ENCODE peak calls at places on chromosomes 5 and 9, in ten cellular contexts. J is GM23338; U is ovary; M is adipocyte; O is heart left ventricle; G is kidney epithelial cell; D is CD8-positive, alpha-beta T cell; L is aorta; N is stomach; H is BJ. R is an unnamed sample.

GRCh38 chr9:88811511-88811910 is 179.8 kb upstream of the S1PR3 start:
- DNase-seq in U (no peak), J (no peak), G (no peak), H (no peak), N (no peak), D (no peak), O (no peak), L (no peak), M (no peak), R (no peak)

GRCh38 chr9:137245450-137246421 is 4.6 kb downstream of the TUBB4B start:
- DNase-seq in G (no peak), L (no peak), D (no peak), N (no peak), J (no peak), O (no peak), H (no peak), U (no peak), M (no peak), R (no peak)

GRCh38 chr5:157215826-157216167 is 35.2 kb downstream of the ITK start:
- DNase-seq in J (no peak), U (no peak), L (no peak), O (no peak), G (no peak), N (no peak), M (no peak), H (no peak), D (no peak), R (no peak)

GRCh38 chr9:123061216-123061615 is 27.7 kb downstream of the GPR21 start:
- DNase-seq in J (no peak), U (no peak), M (no peak), L (no peak), H (no peak), G (no peak), D (no peak), N (no peak), O (no peak), R (no peak)

GRCh38 chr9:34382054-34382453 is 5.4 kb upstream of the MYORG start:
- DNase-seq in H (no peak), D (no peak), O (no peak), L (no peak), U (no peak), N (no peak), G (no peak), J (no peak), M (no peak), R (no peak)

GRCh38 chr9:6194934-6195333 is 20.7 kb upstream of the IL33 start:
- DNase-seq in H (no peak), D (no peak), N (no peak), L (no peak), O (no peak), G (no peak), J (peak; percentile 38), U (no peak), M (no peak), R (no peak)

GRCh38 chr5:154107729-154108128 is 69.0 kb downstream of the MFAP3 start:
- DNase-seq in J (peak; percentile 94), G (no peak), H (no peak), D (no peak), N (no peak), M (no peak), L (no peak), U (no peak), O (no peak), R (no peak)

GRCh38 chr5:150618588-150619281 is 21.7 kb upstream of the SYNPO start:
- DNase-seq in L (peak; percentile 71), M (no peak), O (peak; percentile 63), G (peak; percentile 75), J (no peak), D (no peak), U (peak; percentile 48), H (no peak), N (no peak), R (no peak)

GRCh38 chr5:51373880-51374523 is 9.2 kb upstream of the ISL1 start:
- DNase-seq in L (no peak), M (no peak), N (no peak), D (no peak), G (no peak), O (no peak), H (no peak), U (no peak), J (no peak), R (no peak)

GRCh38 chr5:180314106-180314505 is 22.2 kb upstream of the MAPK9 start:
- DNase-seq in L (no peak), J (peak; percentile 82), N (no peak), O (no peak), D (no peak), H (no peak), U (no peak), M (no peak), G (no peak), R (no peak)
- H3K36me3 ChIP-seq in L (no peaks in the 10 kb centered on the region), J (peaks cover 39% of the 10 kb centered on the region), N (peaks cover 25% of the 10 kb centered on the region), O (no peaks in the 10 kb centered on the region), D (no peaks in the 10 kb centered on the region), H (no peaks in the 10 kb centered on the region), U (no peaks in the 10 kb centered on the region), M (peaks cover 59% of the 10 kb centered on the region), G (no peaks in the 10 kb centered on the region), R (no peaks in the 10 kb centered on the region)

GRCh38 chr9:133768371-133768858 is 30.3 kb upstream of the SARDH start:
- DNase-seq in G (no peak), U (no peak), O (no peak), N (peak; percentile 21), J (no peak), M (no peak), D (no peak), L (no peak), H (no peak), R (no peak)
- H3K36me3 ChIP-seq in G (peaks cover 7% of the 10 kb centered on the region), U (no peaks in the 10 kb centered on the region), O (peaks cover 33% of the 10 kb centered on the region), N (peaks cover 87% of the 10 kb centered on the region), J (no peaks in the 10 kb centered on the region), M (peaks cover 29% of the 10 kb centered on the region), D (no peaks in the 10 kb centered on the region), L (no peaks in the 10 kb centered on the region), H (peaks cover 31% of the 10 kb centered on the region), R (peaks cover 10% of the 10 kb centered on the region)

GRCh38 chr9:134046894-134047681 is 20.7 kb downstream of the BRD3 start:
- DNase-seq in U (no peak), O (no peak), D (no peak), L (no peak), H (no peak), N (peak; percentile 62), J (no peak), G (no peak), M (no peak), R (no peak)

GRCh38 chr9:134044944-134045343 is 19.7 kb downstream of the BRD3OS start:
- DNase-seq in U (no peak), H (no peak), M (no peak), O (no peak), G (no peak), N (no peak), L (no peak), D (no peak), J (no peak), R (no peak)

GRCh38 chr9:134043531-134043988 is 18.3 kb downstream of the BRD3OS start:
- DNase-seq in U (no peak), N (no peak), O (no peak), J (no peak), L (no peak), H (no peak), G (no peak), M (no peak), D (no peak), R (no peak)

GRCh38 chr9:134047868-134048581 is 19.8 kb downstream of the BRD3 start:
- DNase-seq in U (no peak), M (no peak), O (no peak), H (no peak), G (no peak), L (no peak), N (no peak), J (no peak), D (no peak), R (no peak)

GRCh38 chr9:134045841-134046544 is 20.7 kb downstream of the BRD3OS start:
- DNase-seq in O (no peak), M (no peak), J (no peak), N (no peak), H (no peak), L (no peak), G (no peak), U (no peak), D (no peak), R (no peak)
- H3K36me3 ChIP-seq in O (peaks cover 90% of the 10 kb centered on the region), M (peaks cover 68% of the 10 kb centered on the region), J (peaks cover 10% of the 10 kb centered on the region), N (peaks cover 99% of the 10 kb centered on the region), H (peaks cover 49% of the 10 kb centered on the region), L (peaks cover 2% of the 10 kb centered on the region), G (peaks cover 4% of the 10 kb centered on the region), U (no peaks in the 10 kb centered on the region), D (peaks cover 32% of the 10 kb centered on the region), R (no peaks in the 10 kb centered on the region)

GRCh38 chr5:176151286-176151685 is 86.9 kb upstream of the SIMC1 start:
- DNase-seq in D (no peak), L (no peak), M (peak; percentile 25), U (no peak), N (no peak), J (no peak), H (no peak), O (no peak), G (peak; percentile 21), R (no peak)
- H3K36me3 ChIP-seq in D (no peaks in the 10 kb centered on the region), L (no peaks in the 10 kb centered on the region), M (no peaks in the 10 kb centered on the region), U (no peaks in the 10 kb centered on the region), N (no peaks in the 10 kb centered on the region), J (no peaks in the 10 kb centered on the region), H (no peaks in the 10 kb centered on the region), O (no peaks in the 10 kb centered on the region), G (no peaks in the 10 kb centered on the region), R (no peaks in the 10 kb centered on the region)